ENCODE peak calls at places on chromosomes 7 and 10, in seven cellular contexts. B is Ammon's horn, V is mesenteric fat pad, K is AG08395, P is RWPE1, E is adrenal gland, Y is T-helper 9 cell. F is an unnamed sample.

GRCh38 chr10:111455776-111456426 is 379.1 kb downstream of the ADRA2A start:
- DNase-seq in B (peak; percentile 18), V (no peak), K (peak; percentile 10), P (no peak), E (no peak), Y (no peak), F (no peak)

GRCh38 chr10:70858759-70859158 is 29.6 kb downstream of the PCBD1 start:
- DNase-seq in B (no peak), V (no peak), K (no peak), P (no peak), E (no peak), Y (no peak), F (no peak)

GRCh38 chr10:110835841-110836240 is 35.9 kb upstream of the PDCD4 start:
- DNase-seq in B (no peak), V (no peak), K (no peak), P (no peak), E (no peak), Y (no peak), F (no peak)

GRCh38 chr7:151139071-151139521 is 28.4 kb downstream of the GBX1 start:
- DNase-seq in B (no peak), V (no peak), K (no peak), P (no peak), E (peak; percentile 45), Y (no peak), F (no peak)

GRCh38 chr10:70765794-70766594 is 19.2 kb downstream of the TBATA start:
- DNase-seq in B (no peak), V (peak; percentile 59), K (no peak), P (no peak), E (no peak), Y (no peak), F (no peak)

GRCh38 chr10:97297556-97298222 is 5.3 kb upstream of the ARHGAP19 start:
- DNase-seq in B (no peak), V (peak; percentile 22), K (no peak), P (no peak), E (no peak), Y (no peak), F (no peak)

GRCh38 chr7:39896840-39897239 is 53.2 kb upstream of the CDK13 start:
- DNase-seq in B (no peak), V (no peak), K (no peak), P (no peak), E (no peak), Y (no peak), F (no peak)

GRCh38 chr10:44385726-44386438 is 985 bp upstream of the CXCL12 start:
- DNase-seq in B (no peak), V (peak; percentile 87), K (no peak), P (no peak), E (peak; percentile 46), Y (no peak), F (no peak)

GRCh38 chr10:23514321-23514720 is 75.4 kb downstream of the OTUD1 start:
- DNase-seq in B (no peak), V (no peak), K (no peak), P (peak; percentile 37), E (no peak), Y (no peak), F (no peak)

GRCh38 chr10:5293691-5294550 is 70.8 kb upstream of the UCN3 start:
- DNase-seq in B (no peak), V (no peak), K (peak; percentile 29), P (peak; percentile 25), E (peak; percentile 62), Y (peak; percentile 58), F (peak; percentile 48)

GRCh38 chr7:151684408-151685175 is 164.9 kb upstream of the RHEB start:
- DNase-seq in B (no peak), V (no peak), K (no peak), P (no peak), E (no peak), Y (no peak), F (no peak)

GRCh38 chr7:27689045-27689877 is 26.6 kb upstream of the HIBADH start:
- DNase-seq in B (peak; percentile 18), V (no peak), K (no peak), P (peak; percentile 29), E (peak; percentile 72), Y (no peak), F (no peak)

GRCh38 chr10:70368774-70369482 is 13.5 kb downstream of the LRRC20 start:
- DNase-seq in B (no peak), V (no peak), K (no peak), P (no peak), E (no peak), Y (no peak), F (no peak)

GRCh38 chr7:5755704-5756131 is 25.7 kb downstream of the RNF216 start:
- DNase-seq in B (peak; percentile 61), V (no peak), K (peak; percentile 78), P (no peak), E (no peak), Y (no peak), F (no peak)

GRCh38 chr7:127396184-127396583 is 3.7 kb upstream of the ZNF800 start:
- DNase-seq in B (no peak), V (no peak), K (no peak), P (no peak), E (peak; percentile 56), Y (no peak), F (no peak)

F was measured in T-helper 17 cell.